ENCODE peak calls at places on chromosomes 16 and 17, in five cellular contexts. Y is left lung, L is endothelial cell, A is GM06990, V is SK-N-SH. W is an unnamed sample.

GRCh38 chr16:55494994-55495421 is 13.9 kb upstream of the LPCAT2 start:
- DNase-seq in Y (no peak), L (no peak), A (no peak), V (peak), W (no peak)

GRCh38 chr17:72150632-72151460 is 30.0 kb downstream of the SOX9 start:
- DNase-seq in Y (no peak), L (no peak), A (no peak), V (no peak), W (no peak)

GRCh38 chr17:22454070-22454999 is 762.0 kb downstream of the KCNJ18 start:
- DNase-seq in Y (no peak), L (no peak), A (no peak), V (no peak), W (no peak)

GRCh38 chr17:43576563-43577229 is 30.6 kb upstream of the ETV4 start:
- DNase-seq in Y (peak), L (peak), A (peak), V (peak), W (peak)

GRCh38 chr17:1557355-1558095 is 5.1 kb downstream of the PITPNA start:
- DNase-seq in Y (no peak), L (no peak), A (no peak), V (no peak), W (no peak)

GRCh38 chr17:78107457-78107856 is 21.1 kb downstream of the TMC6 start:
- DNase-seq in Y (no peak), L (no peak), A (no peak), V (no peak), W (no peak)

GRCh38 chr17:65633988-65634387 is 72.5 kb upstream of the AXIN2 start:
- DNase-seq in Y (no peak), L (no peak), A (no peak), V (no peak), W (no peak)

GRCh38 chr16:85864965-85865364 is 34.0 kb upstream of the IRF8 start:
- DNase-seq in Y (no peak), L (no peak), A (no peak), V (no peak), W (no peak)

GRCh38 chr17:68398731-68399637 is 58.3 kb downstream of the WIPI1 start:
- DNase-seq in Y (peak), L (peak), A (peak), V (peak), W (peak)

GRCh38 chr17:20173091-20173490 is 163.9 kb downstream of the SPECC1 start:
- DNase-seq in Y (no peak), L (no peak), A (no peak), V (no peak), W (no peak)

GRCh38 chr17:2227025-2227699 is 76.4 kb downstream of the SMG6 start:
- DNase-seq in Y (no peak), L (no peak), A (no peak), V (peak), W (no peak)

GRCh38 chr17:72381597-72382397 is 261.0 kb downstream of the SOX9 start:
- DNase-seq in Y (no peak), L (no peak), A (no peak), V (peak), W (no peak)

GRCh38 chr17:77383613-77384608 is 243.1 kb downstream of the SEC14L1 start:
- DNase-seq in Y (no peak), L (no peak), A (no peak), V (no peak), W (no peak)

GRCh38 chr16:17633146-17633966 is 162.6 kb upstream of the XYLT1 start:
- DNase-seq in Y (no peak), L (no peak), A (no peak), V (no peak), W (no peak)

GRCh38 chr16:56525154-56525720 is 5.4 kb upstream of the BBS2 start:
- DNase-seq in Y (no peak), L (no peak), A (no peak), V (peak), W (no peak)

GRCh38 chr16:54928421-54929089 is 2.1 kb upstream of the IRX5 start:
- DNase-seq in Y (peak), L (peak), A (peak), V (peak), W (no peak)

GRCh38 chr16:53529529-53529928 is 26.5 kb upstream of the AKTIP start:
- DNase-seq in Y (no peak), L (no peak), A (no peak), V (no peak), W (no peak)

GRCh38 chr16:85798901-85799496 is 345 bp downstream of the EMC8 start:
- DNase-seq in Y (peak), L (peak), A (peak), V (peak), W (peak)

GRCh38 chr17:2244545-2245525 is 58.8 kb downstream of the SMG6 start:
- DNase-seq in Y (peak), L (peak), A (peak), V (peak), W (peak)

GRCh38 chr16:11014159-11014558 is 69.8 kb downstream of the CLEC16A start:
- DNase-seq in Y (no peak), L (no peak), A (no peak), V (no peak), W (no peak)

GRCh38 chr17:28290703-28291102 is 28.3 kb upstream of the TMEM97 start:
- DNase-seq in Y (no peak), L (no peak), A (no peak), V (no peak), W (no peak)

GRCh38 chr17:64155090-64155630 is 25.2 kb upstream of the ERN1 start:
- DNase-seq in Y (no peak), L (no peak), A (no peak), V (no peak), W (no peak)

GRCh38 chr17:3827124-3827773 is 18.8 kb downstream of the NCBP3 start:
- DNase-seq in Y (peak), L (peak), A (no peak), V (peak), W (peak)

GRCh38 chr16:23908790-23909189 is 73.0 kb downstream of the PRKCB start:
- DNase-seq in Y (no peak), L (no peak), A (no peak), V (no peak), W (no peak)

GRCh38 chr17:6077746-6078145 is 7.6 kb downstream of the WSCD1 start:
- DNase-seq in Y (no peak), L (no peak), A (no peak), V (no peak), W (no peak)

DNA sequence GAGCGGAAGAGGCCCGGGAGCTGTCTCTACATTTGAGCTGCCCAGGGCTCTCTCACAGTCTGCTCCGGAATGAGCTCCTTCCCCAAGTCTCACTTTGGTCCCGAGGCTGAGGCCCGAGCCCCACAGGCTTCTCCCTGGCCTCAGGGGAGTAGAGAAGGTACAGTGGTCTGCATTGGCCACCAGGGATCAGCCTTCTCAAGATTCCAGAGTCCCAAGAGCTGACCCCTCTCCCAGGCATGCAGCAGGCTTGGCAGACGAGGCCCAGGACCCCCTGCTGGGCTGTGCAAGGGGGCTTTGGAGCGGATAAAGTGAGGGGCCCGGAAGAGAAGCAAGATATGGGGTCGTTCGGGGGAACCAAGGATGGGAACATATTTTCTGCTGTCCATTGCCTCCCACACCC is 3.1 kb downstream of the PRSS27 start:
- DNase-seq in Y (no peak), L (no peak), A (no peak), V (no peak), W (no peak)
- TF ChIP-seq CTCF in Y (no peak), L (no peak), A (no peak), V (no peak), W (no peak)

GRCh38 chr17:40187238-40187637 is 10.0 kb downstream of the RAPGEFL1 start:
- DNase-seq in Y (no peak), L (no peak), A (no peak), V (no peak), W (no peak)

GRCh38 chr17:40188694-40189093 is 11.4 kb downstream of the RAPGEFL1 start:
- DNase-seq in Y (no peak), L (no peak), A (no peak), V (no peak), W (no peak)

GRCh38 chr17:40191237-40192208 is 14.3 kb downstream of the RAPGEFL1 start:
- DNase-seq in Y (peak), L (peak), A (peak), V (peak), W (peak)

GRCh38 chr17:40192961-40193360 is 15.7 kb downstream of the RAPGEFL1 start:
- DNase-seq in Y (no peak), L (no peak), A (no peak), V (no peak), W (peak)

DNA sequence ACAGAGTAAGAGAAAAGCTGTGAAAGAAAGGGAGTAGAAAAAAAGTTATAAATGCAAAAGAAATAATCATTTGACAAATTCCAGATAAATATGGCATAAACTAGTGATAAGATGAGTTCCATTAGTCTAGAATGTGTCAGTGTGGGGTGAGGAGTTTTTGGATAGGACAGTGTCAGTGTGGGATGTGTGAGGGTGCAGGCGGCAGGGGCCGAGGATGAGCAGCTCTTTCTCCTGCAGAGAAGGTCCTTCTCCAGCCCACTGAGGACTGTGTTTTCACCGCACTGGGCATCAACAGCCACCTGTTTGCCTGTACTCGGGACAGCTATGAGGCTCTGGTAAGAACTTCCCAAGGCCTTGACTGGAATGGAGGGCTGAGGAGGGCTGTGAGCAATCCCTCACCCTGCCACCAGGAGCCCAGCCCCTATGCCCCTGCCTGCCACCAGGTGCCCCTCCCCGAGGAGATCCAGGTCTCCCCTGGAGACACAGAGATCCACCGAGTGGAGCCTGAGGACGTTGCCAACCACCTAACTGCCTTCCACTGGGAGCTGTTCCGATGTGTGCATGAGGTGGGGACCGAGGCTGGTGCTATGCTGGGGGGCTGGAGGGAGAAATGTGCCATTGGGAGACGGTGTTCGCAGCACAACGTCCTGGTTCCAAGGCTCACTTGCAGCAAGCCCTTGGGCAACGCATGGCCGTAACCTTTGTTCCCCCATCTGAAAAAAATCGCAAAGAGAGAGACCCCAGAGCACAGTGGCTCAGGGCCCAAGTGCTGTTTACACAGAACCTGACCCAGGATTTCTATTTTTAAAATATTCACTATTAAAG is 13.1 kb downstream of the RAPGEFL1 start:
- DNase-seq in Y (no peak), L (peak), A (no peak), V (peak), W (peak)
- TF ChIP-seq CTCF in Y (no peak), L (peak), A (peak), V (peak), W (no peak)

GRCh38 chr16:8656376-8656775 is 18.0 kb upstream of the ABAT start:
- DNase-seq in Y (no peak), L (no peak), A (no peak), V (no peak), W (no peak)

GRCh38 chr16:8649829-8650554 is 24.4 kb upstream of the ABAT start:
- DNase-seq in Y (no peak), L (no peak), A (no peak), V (no peak), W (no peak)

GRCh38 chr16:8660841-8661301 is 13.5 kb upstream of the ABAT start:
- DNase-seq in Y (peak), L (peak), A (peak), V (peak), W (peak)

GRCh38 chr16:8655184-8655717 is 19.2 kb upstream of the ABAT start:
- DNase-seq in Y (no peak), L (peak), A (no peak), V (no peak), W (peak)
- TF ChIP-seq CTCF in Y (peak), L (peak), A (peak), V (peak), W (peak)

GRCh38 chr17:5043524-5043923 is 8.3 kb upstream of the SLC52A1 start:
- DNase-seq in Y (no peak), L (no peak), A (no peak), V (no peak), W (no peak)
- TF ChIP-seq CTCF in Y (no peak), L (no peak), A (no peak), V (no peak), W (no peak)

DNA sequence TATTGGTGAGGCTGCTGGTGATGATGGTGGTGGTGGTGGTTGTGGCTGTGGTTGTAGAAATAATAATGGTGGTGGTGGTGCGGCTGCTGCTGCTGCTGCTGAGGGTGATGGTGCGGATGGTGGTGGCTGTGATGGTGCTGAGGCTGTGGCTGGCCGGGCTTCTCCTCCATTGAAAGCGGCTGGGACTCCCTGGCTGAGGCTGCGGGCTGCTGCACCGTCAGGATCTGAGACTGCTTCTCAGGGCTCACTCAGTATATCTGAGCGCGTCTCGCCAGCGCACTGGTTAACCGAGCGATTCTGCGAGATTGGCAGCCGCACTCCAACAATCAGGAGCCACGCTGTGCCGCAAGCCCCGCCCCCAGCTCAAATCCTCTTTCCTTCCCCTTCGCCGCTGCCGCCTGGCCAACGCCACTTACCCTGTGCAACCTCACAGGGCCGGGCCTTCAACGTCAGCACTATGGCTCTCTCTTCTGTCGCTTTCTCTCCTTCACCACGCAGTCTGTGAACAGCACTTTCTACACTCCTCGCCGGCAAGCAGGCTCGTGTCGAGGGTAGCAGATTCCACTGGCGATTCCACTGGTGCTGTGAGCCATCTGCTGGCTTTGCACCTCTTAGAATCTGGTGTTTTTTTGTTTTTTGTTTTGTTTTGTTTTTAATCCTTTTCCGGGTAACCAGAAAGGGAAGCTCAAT is at the start of gene NUFIP2:
- DNase-seq in Y (peak), L (peak), A (peak), V (peak), W (peak)
- TF ChIP-seq CTCF in Y (no peak), L (no peak), A (no peak), V (no peak), W (no peak)

DNA sequence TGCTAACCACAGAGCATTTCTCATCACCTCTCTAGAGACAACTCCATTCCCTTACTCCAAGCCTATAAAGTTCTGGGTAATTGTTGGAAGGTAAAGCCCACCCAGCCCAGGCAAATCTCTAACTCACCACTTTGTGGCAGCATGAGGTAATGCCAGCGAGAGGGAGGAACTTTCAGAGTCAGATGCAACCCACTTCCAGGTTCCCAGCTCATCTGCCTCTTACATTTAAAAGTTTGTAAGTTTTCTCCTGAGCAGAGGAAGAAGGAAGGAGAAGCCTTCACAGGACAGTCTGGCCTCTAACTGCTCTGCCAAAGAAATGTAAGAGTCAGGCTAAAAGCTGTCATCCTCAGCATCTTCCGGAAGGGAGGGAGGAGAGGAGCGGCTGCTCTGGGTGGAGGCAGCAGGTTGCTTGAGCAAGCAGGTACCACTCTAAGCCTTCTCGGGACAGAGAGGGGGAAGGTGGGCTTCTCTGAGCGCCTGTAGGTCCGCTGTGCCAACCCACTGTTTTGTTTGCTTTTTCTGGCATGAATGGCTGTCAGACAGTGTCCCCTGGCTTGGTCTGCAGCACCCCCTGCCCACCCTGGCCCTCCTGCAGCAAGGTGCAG is 1.0 kb downstream of the ZNF319 start:
- DNase-seq in Y (no peak), L (no peak), A (no peak), V (peak), W (peak)
- TF ChIP-seq CTCF in Y (no peak), L (no peak), A (no peak), V (no peak), W (no peak)

DNA sequence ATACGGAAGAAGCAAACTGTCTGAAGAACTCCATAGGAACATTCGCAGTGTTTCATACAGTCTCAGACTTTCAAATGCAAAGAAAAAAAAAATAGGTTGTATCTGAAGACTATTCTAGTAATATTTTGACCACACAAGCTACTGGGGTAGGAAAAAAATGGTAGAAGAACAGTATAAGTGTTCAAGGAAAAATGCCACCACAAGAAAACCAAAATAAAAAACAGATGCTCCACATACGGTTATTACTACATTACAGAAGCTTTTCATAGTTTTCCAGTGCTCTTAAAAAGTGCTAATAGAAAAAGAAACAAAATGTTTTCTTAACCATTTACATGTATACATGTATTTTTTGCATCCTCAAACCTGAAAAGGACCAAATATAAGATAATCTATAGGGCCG is 3.7 kb downstream of the NCOR1 start:
- DNase-seq in Y (no peak), L (no peak), A (no peak), V (no peak), W (no peak)
- TF ChIP-seq CTCF in Y (no peak), L (no peak), A (no peak), V (no peak), W (no peak)

GRCh38 chr17:58595194-58595792 is 80.9 kb upstream of the MTMR4 start:
- DNase-seq in Y (no peak), L (no peak), A (no peak), V (no peak), W (no peak)
- TF ChIP-seq CTCF in Y (no peak), L (no peak), A (peak), V (no peak), W (peak)

W was measured in GM13977.